ENCODE peak calls at places on chromosomes 5 and 9, in eight cellular contexts. I is GM23338, X is OCI-LY7, B is GM23248, E is SK-N-SH, K is MM.1S, H is PC-3, T is HCT116. W is an unnamed sample.

GRCh38 chr9:134299883-134300282 is 26.4 kb upstream of the RXRA start:
- DNase-seq in I (no peak), X (no peak), B (no peak), E (no peak), K (no peak), H (no peak), T (no peak), W (no peak)

GRCh38 chr5:90144625-90145327 is 264.8 kb downstream of the CETN3 start:
- DNase-seq in I (no peak), X (no peak), B (peak; percentile 11), E (no peak), K (no peak), H (peak; percentile 61), T (no peak), W (no peak)

GRCh38 chr9:122642226-122642625 is 15.2 kb downstream of the OR1B1 start:
- DNase-seq in I (no peak), X (no peak), B (peak; percentile 28), E (no peak), K (peak; percentile 14), H (peak; percentile 15), T (no peak), W (no peak)

GRCh38 chr9:102499468-102499867 is 495.7 kb upstream of the CYLC2 start:
- DNase-seq in I (no peak), X (no peak), B (no peak), E (no peak), K (peak; percentile 79), H (no peak), T (no peak), W (no peak)

GRCh38 chr5:175814676-175815075 is 56.7 kb upstream of the CPLX2 start:
- DNase-seq in I (no peak), X (no peak), B (peak; percentile 96), E (peak; percentile 67), K (no peak), H (peak; percentile 89), T (peak; percentile 64), W (peak; percentile 71)

GRCh38 chr9:96057155-96057554 is 181.7 kb downstream of the ERCC6L2 start:
- DNase-seq in I (no peak), X (no peak), B (no peak), E (no peak), K (no peak), H (no peak), T (no peak), W (no peak)

GRCh38 chr5:54990751-54991349 is 5.5 kb upstream of the ESM1 start:
- DNase-seq in I (no peak), X (no peak), B (peak; percentile 93), E (no peak), K (no peak), H (peak; percentile 69), T (no peak), W (no peak)

GRCh38 chr5:169700611-169701010 is 63.5 kb downstream of the DOCK2 start:
- DNase-seq in I (no peak), X (no peak), B (no peak), E (no peak), K (no peak), H (no peak), T (no peak), W (no peak)

GRCh38 chr9:615756-616155 is 225.7 kb upstream of the DMRT1 start:
- DNase-seq in I (no peak), X (no peak), B (no peak), E (no peak), K (no peak), H (no peak), T (no peak), W (no peak)

GRCh38 chr5:92559331-92559730 is 1021.7 kb downstream of the NR2F1-AS1 start:
- DNase-seq in I (no peak), X (no peak), B (no peak), E (no peak), K (no peak), H (no peak), T (no peak), W (no peak)

GRCh38 chr9:34719021-34719768 is 9.3 kb upstream of the CCL21 start:
- DNase-seq in I (no peak), X (no peak), B (no peak), E (no peak), K (no peak), H (no peak), T (no peak), W (no peak)

GRCh38 chr9:22065431-22065830 is 56.3 kb upstream of the CDKN2B start:
- DNase-seq in I (no peak), X (no peak), B (no peak), E (no peak), K (no peak), H (no peak), T (no peak), W (no peak)

GRCh38 chr9:22067196-22067595 is 58.1 kb upstream of the CDKN2B start:
- DNase-seq in I (no peak), X (no peak), B (no peak), E (no peak), K (no peak), H (no peak), T (no peak), W (no peak)

GRCh38 chr9:22073349-22073748 is 64.2 kb upstream of the CDKN2B start:
- DNase-seq in I (no peak), X (no peak), B (no peak), E (no peak), K (no peak), H (no peak), T (no peak), W (no peak)

GRCh38 chr9:22064957-22065356 is 55.9 kb upstream of the CDKN2B start:
- DNase-seq in I (no peak), X (no peak), B (no peak), E (no peak), K (no peak), H (no peak), T (no peak), W (no peak)

GRCh38 chr9:22068369-22068768 is 59.3 kb upstream of the CDKN2B start:
- DNase-seq in I (no peak), X (no peak), B (no peak), E (no peak), K (no peak), H (no peak), T (no peak), W (no peak)
- H3K4me1 ChIP-seq in I (no peaks in the 10 kb centered on the region), X (no peaks in the 10 kb centered on the region), B (no peaks in the 10 kb centered on the region), E (no peaks in the 10 kb centered on the region), K (no peaks in the 10 kb centered on the region), H (no peaks in the 10 kb centered on the region), T (no peaks in the 10 kb centered on the region), W (no peaks in the 10 kb centered on the region)

GRCh38 chr5:151492729-151493128 is 45.3 kb downstream of the SLC36A1 start:
- DNase-seq in I (no peak), X (no peak), B (peak; percentile 92), E (no peak), K (no peak), H (peak; percentile 60), T (peak; percentile 16), W (no peak)
- H3K9me2 ChIP-seq in I (no peaks in the 10 kb centered on the region), X (no peaks in the 10 kb centered on the region), B (no peaks in the 10 kb centered on the region), E (no peaks in the 10 kb centered on the region), K (no peaks in the 10 kb centered on the region), H (no peaks in the 10 kb centered on the region), T (no peaks in the 10 kb centered on the region), W (no peaks in the 10 kb centered on the region)

GRCh38 chr9:93190656-93191353 is 6.9 kb downstream of the WNK2 start:
- DNase-seq in I (no peak), X (no peak), B (no peak), E (no peak), K (no peak), H (no peak), T (no peak), W (no peak)
- H3K4me1 ChIP-seq in I (peaks cover 34% of the 10 kb centered on the region), X (peaks cover 21% of the 10 kb centered on the region), B (no peaks in the 10 kb centered on the region), E (no peaks in the 10 kb centered on the region), K (no peaks in the 10 kb centered on the region), H (peaks cover 10% of the 10 kb centered on the region), T (no peaks in the 10 kb centered on the region), W (no peaks in the 10 kb centered on the region)

GRCh38 chr5:181260720-181261319 is at the start of gene TRIM52:
- DNase-seq in I (peak; percentile 96), X (peak; percentile 97), B (peak; percentile 95), E (peak; percentile 88), K (peak; percentile 96), H (peak; percentile 94), T (peak; percentile 89), W (peak; percentile 91)

GRCh38 chr5:181263633-181264032 is 2.7 kb upstream of the TRIM52 start:
- DNase-seq in I (no peak), X (no peak), B (no peak), E (no peak), K (no peak), H (no peak), T (no peak), W (no peak)

GRCh38 chr5:181261320-181262085 is 560 bp upstream of the TRIM52 start:
- DNase-seq in I (peak; percentile 81), X (peak; percentile 82), B (peak; percentile 87), E (peak; percentile 84), K (peak; percentile 78), H (peak; percentile 54), T (peak; percentile 48), W (no peak)

GRCh38 chr5:181259974-181260719 is 796 bp downstream of the TRIM52 start:
- DNase-seq in I (no peak), X (no peak), B (peak; percentile 57), E (peak; percentile 36), K (no peak), H (no peak), T (no peak), W (no peak)

GRCh38 chr5:181265092-181265671 is 4.2 kb upstream of the TRIM52 start:
- DNase-seq in I (no peak), X (no peak), B (no peak), E (no peak), K (no peak), H (no peak), T (no peak), W (no peak)
- H3K9me2 ChIP-seq in I (no peaks in the 10 kb centered on the region), X (no peaks in the 10 kb centered on the region), B (no peaks in the 10 kb centered on the region), E (no peaks in the 10 kb centered on the region), K (no peaks in the 10 kb centered on the region), H (no peaks in the 10 kb centered on the region), T (no peaks in the 10 kb centered on the region), W (no peaks in the 10 kb centered on the region)

GRCh38 chr5:142962172-142962528 is 192.0 kb downstream of the ARHGAP26 start:
- DNase-seq in I (no peak), X (no peak), B (no peak), E (no peak), K (no peak), H (peak; percentile 35), T (no peak), W (no peak)
- H3K4me1 ChIP-seq in I (no peaks in the 10 kb centered on the region), X (no peaks in the 10 kb centered on the region), B (peaks cover 25% of the 10 kb centered on the region), E (peaks cover 20% of the 10 kb centered on the region), K (peaks cover 13% of the 10 kb centered on the region), H (peaks cover 41% of the 10 kb centered on the region), T (peaks cover 28% of the 10 kb centered on the region), W (peaks cover 37% of the 10 kb centered on the region)

DNA sequence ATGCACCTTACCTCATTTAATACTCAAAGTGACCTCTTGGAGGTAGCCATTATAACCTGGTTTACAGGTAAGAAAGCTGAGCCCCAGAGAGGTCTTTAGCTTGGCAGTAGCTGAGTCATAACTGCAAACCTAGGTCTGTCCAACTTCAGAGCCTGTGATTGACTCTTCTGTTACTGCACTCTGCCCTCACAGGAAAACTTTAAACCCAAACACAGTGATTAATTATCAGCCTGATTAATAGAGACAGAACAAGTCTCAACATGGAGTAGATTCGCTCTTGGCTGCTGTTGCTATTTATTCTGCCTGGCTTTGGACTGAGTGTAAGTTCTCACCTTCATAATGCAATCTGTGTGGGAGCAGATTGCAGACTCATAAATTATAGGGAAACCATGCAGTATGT is 27.4 kb upstream of the TXN start:
- DNase-seq in I (no peak), X (no peak), B (no peak), E (no peak), K (no peak), H (peak; percentile 35), T (no peak), W (peak; percentile 48)
- H3K9me2 ChIP-seq in I (no peaks in the 10 kb centered on the region), X (no peaks in the 10 kb centered on the region), B (no peaks in the 10 kb centered on the region), E (no peaks in the 10 kb centered on the region), K (no peaks in the 10 kb centered on the region), H (no peaks in the 10 kb centered on the region), T (no peaks in the 10 kb centered on the region), W (no peaks in the 10 kb centered on the region)

W was measured in PC-9.